ENCODE peak calls at places on chromosomes 5 and 9, in six cellular contexts. J is stomach, I is A549, Y is mesenchymal stem cell, X is ovary, K is left ventricle myocardium inferior. D is an unnamed sample.

GRCh38 chr9:24625097-24625496 is 79.4 kb upstream of the IZUMO3 start:
- DNase-seq in J (no peak), I (no peak), Y (no peak), X (no peak), K (no peak), D (no peak)

GRCh38 chr5:150665044-150665443 is 4.0 kb downstream of the MYOZ3 start:
- DNase-seq in J (no peak), I (no peak), Y (no peak), X (no peak), K (no peak), D (peak; percentile 90)

GRCh38 chr5:73541981-73542380 is 23.5 kb downstream of the ANKRA2 start:
- DNase-seq in J (no peak), I (no peak), Y (no peak), X (no peak), K (no peak), D (no peak)

GRCh38 chr5:176387384-176387925 is 943 bp downstream of the NOP16 start:
- DNase-seq in J (no peak), I (no peak), Y (peak; percentile 18), X (no peak), K (no peak), D (no peak)

GRCh38 chr9:125405938-125406811 is 144.5 kb downstream of the GAPVD1 start:
- DNase-seq in J (no peak), I (no peak), Y (peak; percentile 74), X (no peak), K (no peak), D (peak; percentile 94)

GRCh38 chr9:13717356-13718057 is 438.0 kb upstream of the MPDZ start:
- DNase-seq in J (no peak), I (no peak), Y (no peak), X (no peak), K (no peak), D (no peak)

GRCh38 chr5:127088226-127088625 is 14.9 kb upstream of the C5orf63 start:
- DNase-seq in J (no peak), I (peak; percentile 13), Y (peak; percentile 98), X (no peak), K (no peak), D (peak; percentile 83)

GRCh38 chr5:63805151-63805550 is 157.1 kb downstream of the HTR1A start:
- DNase-seq in J (no peak), I (no peak), Y (no peak), X (no peak), K (no peak), D (no peak)

GRCh38 chr5:151622367-151623097 is 31.4 kb upstream of the FAT2 start:
- DNase-seq in J (no peak), I (no peak), Y (no peak), X (no peak), K (no peak), D (no peak)

GRCh38 chr5:179485845-179486575 is 64.3 kb upstream of the RUFY1 start:
- DNase-seq in J (no peak), I (no peak), Y (peak; percentile 6), X (no peak), K (no peak), D (peak; percentile 93)

GRCh38 chr9:113617550-113617949 is 154.0 kb downstream of the RGS3 start:
- DNase-seq in J (no peak), I (no peak), Y (peak; percentile 70), X (no peak), K (no peak), D (no peak)

GRCh38 chr5:138793481-138794010 is 40.3 kb downstream of the CTNNA1 start:
- DNase-seq in J (no peak), I (no peak), Y (no peak), X (no peak), K (no peak), D (peak; percentile 38)

GRCh38 chr9:90556897-90557296 is 85.7 kb downstream of the DIRAS2 start:
- DNase-seq in J (no peak), I (no peak), Y (no peak), X (no peak), K (no peak), D (no peak)

GRCh38 chr9:104903609-104904008 is 24.3 kb downstream of the ABCA1 start:
- DNase-seq in J (no peak), I (no peak), Y (peak; percentile 85), X (no peak), K (no peak), D (peak; percentile 88)

GRCh38 chr5:132002701-132003100 is 8.8 kb downstream of the ACSL6 start:
- DNase-seq in J (no peak), I (no peak), Y (no peak), X (no peak), K (no peak), D (no peak)

GRCh38 chr5:27742805-27743204 is 704.4 kb upstream of the CDH9 start:
- DNase-seq in J (no peak), I (no peak), Y (no peak), X (no peak), K (no peak), D (no peak)

GRCh38 chr5:32001284-32001683 is 172.8 kb downstream of the GOLPH3 start:
- DNase-seq in J (no peak), I (no peak), Y (no peak), X (no peak), K (no peak), D (peak; percentile 2)
- H3K4me1 ChIP-seq in J (no peaks in the 10 kb centered on the region), I (no peaks in the 10 kb centered on the region), Y (no peaks in the 10 kb centered on the region), X (no peaks in the 10 kb centered on the region), K (peaks cover 3% of the 10 kb centered on the region), D (no peaks in the 10 kb centered on the region)

GRCh38 chr9:77844415-77844814 is 187.2 kb downstream of the GNAQ start:
- DNase-seq in J (no peak), I (no peak), Y (no peak), X (no peak), K (no peak), D (no peak)

GRCh38 chr9:77848897-77849296 is 182.7 kb downstream of the GNAQ start:
- DNase-seq in J (no peak), I (peak; percentile 47), Y (peak; percentile 93), X (peak; percentile 58), K (peak; percentile 30), D (peak; percentile 73)

GRCh38 chr9:77846957-77847574 is 184.5 kb downstream of the GNAQ start:
- DNase-seq in J (no peak), I (no peak), Y (peak; percentile 70), X (no peak), K (no peak), D (no peak)

GRCh38 chr9:77848428-77848827 is 183.2 kb downstream of the GNAQ start:
- DNase-seq in J (no peak), I (no peak), Y (no peak), X (no peak), K (no peak), D (no peak)

DNA sequence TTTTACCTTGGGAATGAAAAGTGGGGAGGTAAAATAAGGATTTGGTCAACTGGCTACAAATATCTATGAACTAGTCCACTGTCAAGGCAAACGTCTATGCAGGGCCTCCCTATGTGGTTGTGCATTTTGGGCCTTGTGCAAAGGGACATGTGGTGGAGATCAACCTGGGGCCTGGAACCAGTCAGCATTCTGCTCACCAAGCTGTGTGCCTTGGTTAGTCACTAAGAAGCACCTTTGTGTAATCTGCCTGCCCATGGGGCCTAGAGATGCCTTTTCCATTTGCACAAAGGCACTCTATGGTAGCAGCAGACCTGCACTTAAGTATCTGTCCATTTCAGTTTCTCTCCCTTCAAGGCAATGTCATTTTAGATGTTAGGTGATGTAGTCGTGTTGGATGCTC is 184.0 kb downstream of the GNAQ start:
- DNase-seq in J (no peak), I (no peak), Y (no peak), X (no peak), K (no peak), D (peak; percentile 30)
- H3K4me3 ChIP-seq in J (no peak overlapping the region), I (no peak overlapping the region), Y (no peak overlapping the region), X (no peak overlapping the region), K (no peak overlapping the region), D (no peak overlapping the region)

GRCh38 chr9:123359106-123359505 is 3.1 kb downstream of the CRB2 start:
- DNase-seq in J (no peak), I (no peak), Y (no peak), X (no peak), K (no peak), D (peak; percentile 59)
- H3K4me1 ChIP-seq in J (peaks cover 20% of the 10 kb centered on the region), I (peaks cover 9% of the 10 kb centered on the region), Y (peaks cover 55% of the 10 kb centered on the region), X (no peaks in the 10 kb centered on the region), K (peaks cover 4% of the 10 kb centered on the region), D (no peaks in the 10 kb centered on the region)

GRCh38 chr5:67437905-67438845 is 241.6 kb upstream of the CD180 start:
- DNase-seq in J (no peak), I (no peak), Y (peak; percentile 88), X (no peak), K (no peak), D (no peak)
- H3K4me3 ChIP-seq in J (no peak overlapping the region), I (no peak overlapping the region), Y (no peak overlapping the region), X (no peak overlapping the region), K (no peak overlapping the region), D (no peak overlapping the region)

GRCh38 chr9:99114846-99115500 is 10.1 kb downstream of the TGFBR1 start:
- DNase-seq in J (no peak), I (no peak), Y (no peak), X (no peak), K (no peak), D (no peak)
- H3K4me1 ChIP-seq in J (peaks cover 78% of the 10 kb centered on the region), I (peaks cover 13% of the 10 kb centered on the region), Y (no peaks in the 10 kb centered on the region), X (peaks cover 8% of the 10 kb centered on the region), K (peaks cover 65% of the 10 kb centered on the region), D (peaks cover 9% of the 10 kb centered on the region)

D was measured in osteoblast.